ENCODE peak calls at places on chromosomes 1 and 21, in nine cellular contexts. One of them, this sample, is unnamed.
A peak's percentile ranks its signal among the peaks of the same experiment; 100 is the strongest.

GRCh38 chr1:241215203-241215602 is 141.8 kb downstream of the RGS7 start:
- DNase-seq in psoas muscle: no peak
- DNase-seq in GM23248: no peak
- DNase-seq in IMR-90: no peak
- DNase-seq in prostate gland: no peak
- DNase-seq in adrenal gland: no peak
- DNase-seq in CD4-positive, CD25-positive, alpha-beta regulatory T cell: no peak
- DNase-seq in heart right ventricle: no peak
- DNase-seq in H9: no peak
- DNase-seq in this sample: no peak

GRCh38 chr1:160370561-160371345 is 3.9 kb downstream of the NHLH1 start:
- DNase-seq in psoas muscle: no peak
- DNase-seq in GM23248: no peak
- DNase-seq in IMR-90: no peak
- DNase-seq in prostate gland: no peak
- DNase-seq in adrenal gland: no peak
- DNase-seq in CD4-positive, CD25-positive, alpha-beta regulatory T cell: no peak
- DNase-seq in heart right ventricle: no peak
- DNase-seq in H9: no peak
- DNase-seq in this sample: peak; percentile 54

GRCh38 chr1:29523531-29523930 is 287.2 kb downstream of the PTPRU start:
- DNase-seq in psoas muscle: no peak
- DNase-seq in GM23248: no peak
- DNase-seq in IMR-90: no peak
- DNase-seq in prostate gland: no peak
- DNase-seq in adrenal gland: no peak
- DNase-seq in CD4-positive, CD25-positive, alpha-beta regulatory T cell: no peak
- DNase-seq in heart right ventricle: no peak
- DNase-seq in H9: peak; percentile 21
- DNase-seq in this sample: peak; percentile 5

GRCh38 chr1:162456324-162456723 is 41.3 kb upstream of the UHMK1 start:
- DNase-seq in psoas muscle: no peak
- DNase-seq in GM23248: no peak
- DNase-seq in IMR-90: no peak
- DNase-seq in prostate gland: no peak
- DNase-seq in adrenal gland: no peak
- DNase-seq in CD4-positive, CD25-positive, alpha-beta regulatory T cell: no peak
- DNase-seq in heart right ventricle: no peak
- DNase-seq in H9: no peak
- DNase-seq in this sample: no peak

GRCh38 chr1:57959727-57960300 is 536.0 kb upstream of the DAB1 start:
- DNase-seq in psoas muscle: no peak
- DNase-seq in GM23248: no peak
- DNase-seq in IMR-90: no peak
- DNase-seq in prostate gland: no peak
- DNase-seq in adrenal gland: no peak
- DNase-seq in CD4-positive, CD25-positive, alpha-beta regulatory T cell: no peak
- DNase-seq in heart right ventricle: no peak
- DNase-seq in H9: no peak
- DNase-seq in this sample: no peak

GRCh38 chr1:41366428-41367101 is 5.3 kb downstream of the FOXO6 start:
- DNase-seq in psoas muscle: peak; percentile 34
- DNase-seq in GM23248: no peak
- DNase-seq in IMR-90: no peak
- DNase-seq in prostate gland: no peak
- DNase-seq in adrenal gland: no peak
- DNase-seq in CD4-positive, CD25-positive, alpha-beta regulatory T cell: peak; percentile 16
- DNase-seq in heart right ventricle: no peak
- DNase-seq in H9: no peak
- DNase-seq in this sample: no peak

GRCh38 chr21:42248783-42249597 is 30.1 kb downstream of the ABCG1 start:
- DNase-seq in psoas muscle: no peak
- DNase-seq in GM23248: no peak
- DNase-seq in IMR-90: no peak
- DNase-seq in prostate gland: no peak
- DNase-seq in adrenal gland: no peak
- DNase-seq in CD4-positive, CD25-positive, alpha-beta regulatory T cell: no peak
- DNase-seq in heart right ventricle: no peak
- DNase-seq in H9: no peak
- DNase-seq in this sample: no peak

GRCh38 chr1:204072951-204073836 is at the start of gene SOX13:
- DNase-seq in psoas muscle: peak; percentile 85
- DNase-seq in GM23248: peak; percentile 94
- DNase-seq in IMR-90: peak; percentile 85
- DNase-seq in prostate gland: peak; percentile 94
- DNase-seq in adrenal gland: peak; percentile 93
- DNase-seq in CD4-positive, CD25-positive, alpha-beta regulatory T cell: no peak
- DNase-seq in heart right ventricle: peak; percentile 90
- DNase-seq in H9: peak; percentile 95
- DNase-seq in this sample: peak; percentile 91

GRCh38 chr1:151839457-151840409 is at the start of gene C2CD4D:
- DNase-seq in psoas muscle: no peak
- DNase-seq in GM23248: no peak
- DNase-seq in IMR-90: no peak
- DNase-seq in prostate gland: peak; percentile 79
- DNase-seq in adrenal gland: no peak
- DNase-seq in CD4-positive, CD25-positive, alpha-beta regulatory T cell: peak; percentile 64
- DNase-seq in heart right ventricle: no peak
- DNase-seq in H9: peak; percentile 92
- DNase-seq in this sample: no peak

GRCh38 chr1:222090103-222090502 is 348.2 kb upstream of the DUSP10 start:
- DNase-seq in psoas muscle: no peak
- DNase-seq in GM23248: peak; percentile 85
- DNase-seq in IMR-90: no peak
- DNase-seq in prostate gland: no peak
- DNase-seq in adrenal gland: no peak
- DNase-seq in CD4-positive, CD25-positive, alpha-beta regulatory T cell: no peak
- DNase-seq in heart right ventricle: no peak
- DNase-seq in H9: no peak
- DNase-seq in this sample: no peak

DNA sequence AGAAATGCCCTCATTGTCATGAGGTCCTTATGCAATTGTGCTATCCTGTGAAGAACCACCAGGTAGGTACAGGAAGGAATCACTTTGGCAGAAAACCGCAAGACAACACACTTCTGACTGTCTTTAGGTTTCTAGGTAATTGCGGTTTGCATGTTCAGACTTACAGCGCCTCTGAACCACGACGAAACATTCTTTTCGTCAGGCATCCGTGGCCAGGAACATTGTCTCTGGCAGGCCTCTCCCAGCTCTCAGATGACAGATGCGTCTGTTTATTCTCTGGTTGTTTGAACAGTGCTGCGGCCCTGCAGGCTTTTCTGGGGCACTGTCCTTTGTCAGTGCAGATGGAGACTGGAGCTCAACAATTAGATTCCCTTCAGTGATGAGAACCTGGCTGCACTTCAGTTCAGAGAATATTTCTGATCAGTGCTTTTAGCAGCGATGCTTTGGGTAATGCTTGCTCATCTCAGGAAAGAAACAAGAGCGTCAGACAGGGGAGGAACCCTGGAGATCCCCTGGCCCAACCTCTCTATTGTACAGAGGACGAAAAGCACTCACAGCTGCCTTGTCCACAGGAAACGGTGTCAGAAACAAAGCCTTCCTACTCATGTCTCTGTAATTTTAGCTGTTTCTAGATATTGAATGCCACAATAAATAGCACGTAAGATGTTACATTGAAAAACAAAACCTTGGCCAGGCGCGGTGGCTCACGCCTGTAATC is 63.5 kb downstream of the B3GALT5 start:
- DNase-seq in psoas muscle: no peak
- DNase-seq in GM23248: peak; percentile 44
- DNase-seq in IMR-90: no peak
- DNase-seq in prostate gland: peak; percentile 50
- DNase-seq in adrenal gland: no peak
- DNase-seq in CD4-positive, CD25-positive, alpha-beta regulatory T cell: no peak
- DNase-seq in heart right ventricle: peak; percentile 41
- DNase-seq in H9: no peak
- DNase-seq in this sample: no peak
- H3K27ac ChIP-seq in psoas muscle: peak overlapping the region; percentile 2
- H3K27ac ChIP-seq in GM23248: no peak overlapping the region
- H3K27ac ChIP-seq in IMR-90: no peak overlapping the region
- H3K27ac ChIP-seq in prostate gland: no peak overlapping the region
- H3K27ac ChIP-seq in adrenal gland: peak overlapping the region; percentile 62
- H3K27ac ChIP-seq in CD4-positive, CD25-positive, alpha-beta regulatory T cell: no peak overlapping the region
- H3K27ac ChIP-seq in heart right ventricle: peak overlapping the region; percentile 52
- H3K27ac ChIP-seq in H9: no peak overlapping the region
- H3K27ac ChIP-seq in this sample: no peak overlapping the region

GRCh38 chr1:149903836-149904491 is 4.6 kb downstream of the BOLA1 start:
- DNase-seq in psoas muscle: no peak
- DNase-seq in GM23248: no peak
- DNase-seq in IMR-90: no peak
- DNase-seq in prostate gland: no peak
- DNase-seq in adrenal gland: no peak
- DNase-seq in CD4-positive, CD25-positive, alpha-beta regulatory T cell: no peak
- DNase-seq in heart right ventricle: no peak
- DNase-seq in H9: peak; percentile 59
- DNase-seq in this sample: no peak

GRCh38 chr1:149896589-149896988 is 2.8 kb upstream of the BOLA1 start:
- DNase-seq in psoas muscle: no peak
- DNase-seq in GM23248: no peak
- DNase-seq in IMR-90: no peak
- DNase-seq in prostate gland: no peak
- DNase-seq in adrenal gland: no peak
- DNase-seq in CD4-positive, CD25-positive, alpha-beta regulatory T cell: no peak
- DNase-seq in heart right ventricle: no peak
- DNase-seq in H9: no peak
- DNase-seq in this sample: no peak

GRCh38 chr1:149899460-149900284 is at the start of gene BOLA1:
- DNase-seq in psoas muscle: peak; percentile 94
- DNase-seq in GM23248: peak; percentile 97
- DNase-seq in IMR-90: peak; percentile 88
- DNase-seq in prostate gland: peak; percentile 95
- DNase-seq in adrenal gland: peak; percentile 93
- DNase-seq in CD4-positive, CD25-positive, alpha-beta regulatory T cell: peak; percentile 74
- DNase-seq in heart right ventricle: peak; percentile 95
- DNase-seq in H9: peak; percentile 96
- DNase-seq in this sample: peak; percentile 94
- H3K27ac ChIP-seq in psoas muscle: peak within 1 kb of the TSS; percentile 89
- H3K27ac ChIP-seq in GM23248: peak within 1 kb of the TSS; percentile 79
- H3K27ac ChIP-seq in IMR-90: peak within 1 kb of the TSS; percentile 61
- H3K27ac ChIP-seq in prostate gland: peak within 1 kb of the TSS; percentile 86
- H3K27ac ChIP-seq in adrenal gland: peak within 1 kb of the TSS; percentile 85
- H3K27ac ChIP-seq in CD4-positive, CD25-positive, alpha-beta regulatory T cell: peak within 1 kb of the TSS; percentile 82
- H3K27ac ChIP-seq in heart right ventricle: peak within 1 kb of the TSS; percentile 89
- H3K27ac ChIP-seq in H9: peak within 1 kb of the TSS; percentile 26
- H3K27ac ChIP-seq in this sample: peak within 1 kb of the TSS; percentile 93

GRCh38 chr1:178134061-178134460 is 40.2 kb downstream of the RASAL2 start:
- DNase-seq in psoas muscle: no peak
- DNase-seq in GM23248: peak; percentile 93
- DNase-seq in IMR-90: peak; percentile 82
- DNase-seq in prostate gland: no peak
- DNase-seq in adrenal gland: peak; percentile 20
- DNase-seq in CD4-positive, CD25-positive, alpha-beta regulatory T cell: no peak
- DNase-seq in heart right ventricle: peak; percentile 69
- DNase-seq in H9: no peak
- DNase-seq in this sample: no peak

GRCh38 chr1:178127482-178127881 is 33.6 kb downstream of the RASAL2 start:
- DNase-seq in psoas muscle: no peak
- DNase-seq in GM23248: peak; percentile 24
- DNase-seq in IMR-90: no peak
- DNase-seq in prostate gland: no peak
- DNase-seq in adrenal gland: no peak
- DNase-seq in CD4-positive, CD25-positive, alpha-beta regulatory T cell: no peak
- DNase-seq in heart right ventricle: no peak
- DNase-seq in H9: no peak
- DNase-seq in this sample: no peak

GRCh38 chr1:178137238-178137637 is 43.3 kb downstream of the RASAL2 start:
- DNase-seq in psoas muscle: no peak
- DNase-seq in GM23248: peak; percentile 23
- DNase-seq in IMR-90: no peak
- DNase-seq in prostate gland: no peak
- DNase-seq in adrenal gland: no peak
- DNase-seq in CD4-positive, CD25-positive, alpha-beta regulatory T cell: no peak
- DNase-seq in heart right ventricle: no peak
- DNase-seq in H9: no peak
- DNase-seq in this sample: no peak

DNA sequence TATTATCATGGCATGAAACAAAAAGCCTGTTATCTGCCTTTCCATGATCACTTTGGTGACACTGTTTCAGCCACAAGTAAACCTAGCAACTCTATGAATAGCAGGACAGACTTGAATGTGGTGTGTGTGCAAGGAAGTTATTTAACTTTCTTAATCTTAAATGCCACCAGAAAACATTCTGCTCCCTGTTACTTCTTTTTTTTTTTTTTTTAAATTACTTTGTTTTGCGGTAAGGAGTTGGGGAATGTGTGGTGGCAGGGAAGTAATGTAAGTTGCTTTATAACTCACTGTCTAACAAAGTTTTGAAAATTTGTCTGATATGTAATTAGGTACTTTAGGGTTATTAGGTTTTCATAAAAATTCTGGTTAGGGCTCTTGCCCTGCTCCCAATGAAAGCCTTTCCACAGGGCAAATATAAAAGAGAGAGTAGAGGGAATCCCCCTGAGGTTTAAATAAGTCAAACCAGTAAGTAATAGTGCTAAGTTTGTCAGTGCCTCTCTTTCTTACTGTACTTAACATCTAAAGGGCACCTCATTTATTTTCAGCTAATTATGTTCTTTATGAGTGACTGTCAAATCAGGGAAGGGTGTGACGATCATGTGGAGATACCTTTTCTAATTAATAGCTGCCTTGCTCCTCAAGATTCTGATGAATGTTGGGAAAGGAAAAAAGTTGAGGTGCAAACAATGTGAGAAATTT is 39.5 kb downstream of the RASAL2 start:
- DNase-seq in psoas muscle: no peak
- DNase-seq in GM23248: peak; percentile 17
- DNase-seq in IMR-90: no peak
- DNase-seq in prostate gland: no peak
- DNase-seq in adrenal gland: no peak
- DNase-seq in CD4-positive, CD25-positive, alpha-beta regulatory T cell: no peak
- DNase-seq in heart right ventricle: no peak
- DNase-seq in H9: no peak
- DNase-seq in this sample: no peak
- H3K27ac ChIP-seq in psoas muscle: no peak overlapping the region
- H3K27ac ChIP-seq in GM23248: peak overlapping the region; percentile 87
- H3K27ac ChIP-seq in IMR-90: no peak overlapping the region
- H3K27ac ChIP-seq in prostate gland: no peak overlapping the region
- H3K27ac ChIP-seq in adrenal gland: peak overlapping the region; percentile 36
- H3K27ac ChIP-seq in CD4-positive, CD25-positive, alpha-beta regulatory T cell: no peak overlapping the region
- H3K27ac ChIP-seq in heart right ventricle: peak overlapping the region; percentile 47
- H3K27ac ChIP-seq in H9: no peak overlapping the region
- H3K27ac ChIP-seq in this sample: no peak overlapping the region

DNA sequence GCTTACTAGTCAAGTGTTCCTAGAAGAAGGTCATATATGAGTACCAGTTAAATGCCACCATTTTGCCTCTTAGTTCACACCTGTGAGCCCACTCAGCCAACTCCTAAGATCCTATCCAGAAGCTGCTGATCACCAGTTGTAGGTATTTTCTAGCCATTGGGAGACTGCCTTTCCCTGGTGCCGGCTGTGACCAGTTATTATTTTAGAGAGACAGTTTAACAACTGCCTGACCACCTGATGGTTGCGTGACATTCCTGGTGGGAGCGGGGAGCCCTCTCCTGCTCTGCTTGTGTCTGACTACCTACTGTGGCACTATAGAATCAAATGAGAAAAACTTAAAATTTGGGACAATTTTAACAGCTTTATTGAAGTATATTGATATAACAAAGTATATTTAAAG is 2.9 kb upstream of the CNN3 start:
- DNase-seq in psoas muscle: no peak
- DNase-seq in GM23248: no peak
- DNase-seq in IMR-90: no peak
- DNase-seq in prostate gland: no peak
- DNase-seq in adrenal gland: no peak
- DNase-seq in CD4-positive, CD25-positive, alpha-beta regulatory T cell: no peak
- DNase-seq in heart right ventricle: no peak
- DNase-seq in H9: no peak
- DNase-seq in this sample: no peak
- H3K27ac ChIP-seq in psoas muscle: no peak overlapping the region
- H3K27ac ChIP-seq in GM23248: no peak overlapping the region
- H3K27ac ChIP-seq in IMR-90: no peak overlapping the region
- H3K27ac ChIP-seq in prostate gland: peak overlapping the region; percentile 98
- H3K27ac ChIP-seq in adrenal gland: no peak overlapping the region
- H3K27ac ChIP-seq in CD4-positive, CD25-positive, alpha-beta regulatory T cell: no peak overlapping the region
- H3K27ac ChIP-seq in heart right ventricle: no peak overlapping the region
- H3K27ac ChIP-seq in H9: no peak overlapping the region
- H3K27ac ChIP-seq in this sample: peak overlapping the region; percentile 100